ENCODE peak calls at places on chromosomes 5 and 9, in seven cellular contexts. N, K, P, H, X, A and Z are unnamed samples.

GRCh38 chr9:69582018-69582417 is 90.2 kb downstream of the APBA1 start:
- DNase-seq in N (no peak), K (no peak), P (no peak), H (no peak), X (no peak), A (no peak), Z (no peak)

GRCh38 chr5:158955636-158956035 is 144.1 kb downstream of the EBF1 start:
- DNase-seq in N (no peak), K (no peak), P (no peak), H (no peak), X (no peak), A (no peak), Z (no peak)

GRCh38 chr5:151615431-151615830 is 24.3 kb upstream of the FAT2 start:
- DNase-seq in N (no peak), K (no peak), P (no peak), H (no peak), X (no peak), A (no peak), Z (no peak)

GRCh38 chr9:136089697-136090045 is 5.4 kb downstream of the NACC2 start:
- DNase-seq in N (no peak), K (peak), P (peak), H (no peak), X (no peak), A (no peak), Z (no peak)

GRCh38 chr5:108919591-108920326 is 172.1 kb downstream of the FER start:
- DNase-seq in N (no peak), K (no peak), P (no peak), H (no peak), X (no peak), A (no peak), Z (no peak)

GRCh38 chr5:167479796-167480195 is 811.6 kb upstream of the WWC1 start:
- DNase-seq in N (no peak), K (no peak), P (no peak), H (no peak), X (no peak), A (no peak), Z (no peak)

GRCh38 chr9:100452894-100453293 is 20.1 kb upstream of the TMEFF1 start:
- DNase-seq in N (no peak), K (no peak), P (no peak), H (no peak), X (no peak), A (no peak), Z (no peak)

GRCh38 chr5:15383469-15383868 is 116.5 kb upstream of the FBXL7 start:
- DNase-seq in N (no peak), K (no peak), P (peak), H (no peak), X (no peak), A (no peak), Z (no peak)

GRCh38 chr9:4296217-4296616 is 3.7 kb downstream of the GLIS3 start:
- DNase-seq in N (no peak), K (no peak), P (no peak), H (no peak), X (no peak), A (no peak), Z (no peak)

GRCh38 chr5:159094745-159095144 is 5.0 kb downstream of the EBF1 start:
- DNase-seq in N (peak), K (peak), P (peak), H (no peak), X (peak), A (no peak), Z (peak)

GRCh38 chr9:124632077-124632621 is 125.0 kb upstream of the NR5A1 start:
- DNase-seq in N (no peak), K (no peak), P (peak), H (no peak), X (no peak), A (no peak), Z (peak)

GRCh38 chr5:148209151-148209550 is 6.3 kb downstream of the SPINK6 start:
- DNase-seq in N (no peak), K (no peak), P (peak), H (no peak), X (no peak), A (no peak), Z (no peak)

GRCh38 chr9:108196332-108196731 is 659.5 kb downstream of the ACTL7B start:
- DNase-seq in N (no peak), K (no peak), P (no peak), H (no peak), X (no peak), A (no peak), Z (no peak)

GRCh38 chr5:138610468-138611294 is 35.5 kb upstream of the HSPA9 start:
- DNase-seq in N (no peak), K (no peak), P (peak), H (no peak), X (peak), A (no peak), Z (no peak)

GRCh38 chr9:99748251-99748650 is 73.4 kb upstream of the NR4A3 start:
- DNase-seq in N (no peak), K (no peak), P (no peak), H (no peak), X (no peak), A (no peak), Z (no peak)

GRCh38 chr5:170420809-170421412 is 31.7 kb upstream of the KCNMB1 start:
- DNase-seq in N (peak), K (peak), P (peak), H (peak), X (peak), A (peak), Z (peak)

GRCh38 chr9:16505159-16505558 is 365.3 kb downstream of the BNC2 start:
- DNase-seq in N (no peak), K (no peak), P (peak), H (no peak), X (no peak), A (peak), Z (no peak)

GRCh38 chr5:171418316-171418981 is 998 bp upstream of the FGF18 start:
- DNase-seq in N (peak), K (peak), P (peak), H (peak), X (peak), A (peak), Z (peak)

GRCh38 chr9:111914749-111915424 is 18.3 kb downstream of the UGCG start:
- DNase-seq in N (no peak), K (no peak), P (peak), H (no peak), X (no peak), A (no peak), Z (no peak)

GRCh38 chr9:111621895-111622480 is 9.1 kb upstream of the DNAJC25 start:
- DNase-seq in N (no peak), K (no peak), P (peak), H (no peak), X (no peak), A (no peak), Z (no peak)

GRCh38 chr5:171427318-171428167 is 8.1 kb downstream of the FGF18 start:
- DNase-seq in N (no peak), K (no peak), P (peak), H (no peak), X (peak), A (no peak), Z (no peak)

GRCh38 chr5:10126900-10127299 is 122.8 kb downstream of the ATPSCKMT start:
- DNase-seq in N (no peak), K (no peak), P (no peak), H (no peak), X (no peak), A (no peak), Z (no peak)

GRCh38 chr9:4508907-4509589 is 18.8 kb downstream of the SLC1A1 start:
- DNase-seq in N (no peak), K (no peak), P (peak), H (no peak), X (no peak), A (no peak), Z (peak)

GRCh38 chr5:172758077-172758835 is 12.7 kb downstream of the DUSP1 start:
- DNase-seq in N (no peak), K (peak), P (peak), H (no peak), X (no peak), A (peak), Z (peak)

GRCh38 chr9:123127512-123128075 is 94.1 kb downstream of the GPR21 start:
- DNase-seq in N (no peak), K (no peak), P (no peak), H (no peak), X (no peak), A (no peak), Z (no peak)

GRCh38 chr5:74839228-74839627 is 27.0 kb downstream of the FAM169A start:
- DNase-seq in N (no peak), K (no peak), P (no peak), H (no peak), X (no peak), A (no peak), Z (no peak)

GRCh38 chr5:90983148-90983547 is 400.0 kb downstream of the ARRDC3 start:
- DNase-seq in N (no peak), K (peak), P (peak), H (no peak), X (no peak), A (no peak), Z (peak)

DNA sequence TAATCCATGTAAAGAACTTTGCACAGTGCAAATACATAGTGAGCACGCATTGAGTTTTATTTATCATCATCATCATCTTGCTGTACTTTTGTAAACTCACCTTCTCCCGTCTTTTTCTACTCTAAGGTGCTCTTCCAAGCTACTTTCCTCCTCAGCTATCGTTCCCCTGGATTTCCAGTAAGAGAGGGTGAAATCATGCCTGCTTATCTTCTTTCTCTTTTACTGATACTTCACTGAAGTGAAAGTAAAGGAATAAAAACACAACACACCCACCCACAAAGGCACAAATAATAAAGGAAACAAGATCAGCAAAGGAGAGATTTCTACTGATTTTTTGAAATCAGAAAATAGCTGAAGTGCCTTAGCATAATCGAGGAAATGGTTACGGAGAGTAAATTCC is 509.9 kb downstream of the RAB3C start:
- DNase-seq in N (no peak), K (no peak), P (no peak), H (no peak), X (no peak), A (no peak), Z (no peak)
- H3K4me3 ChIP-seq in N (no peak), K (no peak), P (no peak), H (no peak), X (peak), A (peak), Z (no peak)

GRCh38 chr5:73437126-73438047 is 11.2 kb downstream of the FOXD1 start:
- DNase-seq in N (no peak), K (no peak), P (no peak), H (no peak), X (no peak), A (no peak), Z (no peak)
- H3K4me3 ChIP-seq in N (peak), K (peak), P (peak), H (peak), X (peak), A (peak), Z (peak)

GRCh38 chr9:17520264-17521058 is 58.4 kb upstream of the SH3GL2 start:
- DNase-seq in N (no peak), K (no peak), P (no peak), H (peak), X (no peak), A (no peak), Z (no peak)

GRCh38 chr9:17521456-17521855 is 57.4 kb upstream of the SH3GL2 start:
- DNase-seq in N (no peak), K (no peak), P (no peak), H (no peak), X (no peak), A (no peak), Z (no peak)

DNA sequence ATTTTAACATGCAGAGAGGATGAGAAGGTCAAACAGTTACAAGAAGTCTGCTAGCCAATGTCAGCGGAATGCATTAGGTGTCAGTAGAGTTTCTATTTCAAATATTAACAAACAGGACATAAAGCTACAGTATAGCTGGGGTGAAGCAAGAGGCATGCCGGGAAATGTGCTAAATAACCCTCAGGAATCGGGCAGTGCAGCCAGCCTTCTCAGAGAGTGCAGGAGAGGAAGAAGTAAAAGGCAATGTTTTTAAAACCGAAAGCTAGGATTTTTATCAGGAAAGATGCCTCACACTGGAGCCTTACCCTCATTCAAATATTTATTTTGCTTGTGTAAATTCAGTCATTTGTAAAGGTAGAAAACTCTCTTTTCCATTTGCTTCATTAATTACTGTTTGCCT is 59.1 kb upstream of the SH3GL2 start:
- DNase-seq in N (no peak), K (no peak), P (peak), H (no peak), X (no peak), A (no peak), Z (no peak)
- H3K4me3 ChIP-seq in N (no peak), K (no peak), P (no peak), H (no peak), X (no peak), A (no peak), Z (no peak)

DNA sequence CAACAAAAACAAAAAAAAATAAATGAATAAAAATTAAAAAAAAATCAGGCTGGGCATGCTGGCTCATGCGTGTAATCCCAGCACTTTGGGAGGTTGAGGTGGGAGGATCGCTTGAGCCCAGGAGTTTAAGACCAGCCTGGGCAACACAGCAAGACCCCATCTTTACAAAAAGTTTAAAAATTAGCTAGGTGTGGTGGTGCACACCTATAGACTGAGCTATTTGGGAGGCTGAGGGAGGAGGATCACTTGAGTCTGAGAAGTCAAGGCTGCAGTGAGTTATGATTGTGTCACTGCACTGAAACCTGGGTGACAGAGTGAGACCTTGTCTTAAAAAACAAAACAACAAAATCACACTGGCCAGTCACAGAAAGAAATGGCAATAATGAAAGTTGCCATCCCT is 3.4 kb upstream of the CNTRL start:
- DNase-seq in N (no peak), K (no peak), P (no peak), H (no peak), X (no peak), A (no peak), Z (no peak)
- H3K4me3 ChIP-seq in N (peak), K (peak), P (no peak), H (no peak), X (peak), A (peak), Z (peak)

GRCh38 chr5:71922584-71923106 is 184.6 kb upstream of the MAP1B start:
- DNase-seq in N (no peak), K (peak), P (peak), H (no peak), X (no peak), A (no peak), Z (peak)
- H3K4me3 ChIP-seq in N (no peak), K (no peak), P (no peak), H (no peak), X (no peak), A (no peak), Z (no peak)

DNA sequence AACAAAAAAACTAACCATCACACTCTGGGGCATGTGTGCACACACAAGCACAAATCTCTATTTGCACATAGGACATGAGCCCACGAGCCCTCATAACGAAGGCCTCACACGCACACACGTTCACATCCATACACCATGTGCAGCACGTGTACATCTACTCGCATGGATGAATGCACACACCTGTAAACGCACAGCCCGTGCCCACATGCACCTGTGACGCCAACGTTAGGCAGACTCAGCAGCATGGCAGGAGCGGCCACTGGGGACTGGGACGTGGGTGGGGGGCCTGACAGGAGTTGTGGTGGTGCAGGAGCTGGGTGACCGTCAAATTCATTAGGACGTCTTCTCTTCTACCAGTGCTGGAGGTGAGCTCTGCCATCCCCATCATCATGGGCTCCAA is 3.2 kb downstream of the SLC34A1 start:
- DNase-seq in N (no peak), K (no peak), P (no peak), H (no peak), X (no peak), A (no peak), Z (no peak)
- H3K4me3 ChIP-seq in N (no peak), K (no peak), P (no peak), H (no peak), X (no peak), A (no peak), Z (no peak)

GRCh38 chr5:40904994-40905306 is 4.3 kb upstream of the C7 start:
- DNase-seq in N (no peak), K (no peak), P (no peak), H (no peak), X (no peak), A (no peak), Z (no peak)

GRCh38 chr5:40911278-40911677 is 2.0 kb downstream of the C7 start:
- DNase-seq in N (no peak), K (no peak), P (no peak), H (no peak), X (peak), A (no peak), Z (no peak)

GRCh38 chr5:40909233-40909632 is at the start of gene C7:
- DNase-seq in N (no peak), K (no peak), P (peak), H (no peak), X (peak), A (no peak), Z (no peak)

GRCh38 chr5:40906351-40906751 is 2.9 kb upstream of the C7 start:
- DNase-seq in N (no peak), K (no peak), P (no peak), H (no peak), X (no peak), A (no peak), Z (no peak)

GRCh38 chr5:40909723-40910122 is 426 bp downstream of the C7 start:
- DNase-seq in N (no peak), K (no peak), P (no peak), H (no peak), X (no peak), A (no peak), Z (no peak)
- H3K4me3 ChIP-seq in N (no peak), K (no peak), P (peak), H (no peak), X (peak), A (no peak), Z (no peak)

GRCh38 chr9:137275937-137276756 is 1.4 kb upstream of the TOR4A start:
- DNase-seq in N (no peak), K (no peak), P (no peak), H (no peak), X (no peak), A (no peak), Z (no peak)
- H3K4me3 ChIP-seq in N (no peak), K (no peak), P (no peak), H (no peak), X (no peak), A (no peak), Z (no peak)